ENCODE peak calls at places on chromosomes 12 and 14, in four cellular contexts. One of them, this sample, is unnamed. For H3K27me3, the result is how much of the 10 kb centered on the place peaks cover.

GRCh38 chr12:62250671-62251608 is 9.3 kb upstream of the USP15 start:
- DNase-seq in Peyer's patch: no peak
- DNase-seq in tibial artery: no peak
- DNase-seq in uterus: no peak
- DNase-seq in this sample: no peak

GRCh38 chr12:6638305-6638704 is 2.5 kb upstream of the LPAR5 start:
- DNase-seq in tibial artery: no peak
- DNase-seq in uterus: no peak
- DNase-seq in Peyer's patch: no peak
- DNase-seq in this sample: no peak

GRCh38 chr14:102697125-102697900 is 79.9 kb upstream of the TRAF3 start:
- DNase-seq in uterus: no peak
- DNase-seq in Peyer's patch: no peak
- DNase-seq in tibial artery: no peak
- DNase-seq in this sample: no peak

GRCh38 chr12:47987411-47988072 is 16.7 kb downstream of the COL2A1 start:
- DNase-seq in uterus: no peak
- DNase-seq in Peyer's patch: no peak
- DNase-seq in tibial artery: no peak
- DNase-seq in this sample: no peak

GRCh38 chr14:67674480-67675218 is at the start of gene VTI1B:
- DNase-seq in Peyer's patch: peak
- DNase-seq in tibial artery: peak
- DNase-seq in uterus: peak
- DNase-seq in this sample: peak

GRCh38 chr12:76078748-76079147 is 5.7 kb downstream of the NAP1L1 start:
- DNase-seq in uterus: no peak
- DNase-seq in Peyer's patch: no peak
- DNase-seq in tibial artery: no peak
- DNase-seq in this sample: no peak

GRCh38 chr12:70880744-70881143 is 39.8 kb downstream of the PTPRR start:
- DNase-seq in Peyer's patch: no peak
- DNase-seq in tibial artery: no peak
- DNase-seq in uterus: no peak
- DNase-seq in this sample: no peak

GRCh38 chr12:29317556-29318363 is 63.2 kb downstream of the ERGIC2 start:
- DNase-seq in uterus: no peak
- DNase-seq in Peyer's patch: no peak
- DNase-seq in tibial artery: no peak
- DNase-seq in this sample: peak

GRCh38 chr14:45238988-45239387 is 14.0 kb downstream of the MIS18BP1 start:
- DNase-seq in uterus: no peak
- DNase-seq in Peyer's patch: no peak
- DNase-seq in tibial artery: no peak
- DNase-seq in this sample: no peak

GRCh38 chr14:103116645-103117044 is 6.6 kb upstream of the TNFAIP2 start:
- DNase-seq in Peyer's patch: no peak
- DNase-seq in uterus: no peak
- DNase-seq in tibial artery: no peak
- DNase-seq in this sample: no peak

GRCh38 chr14:35378638-35379568 is 25.6 kb downstream of the NFKBIA start:
- DNase-seq in tibial artery: peak
- DNase-seq in Peyer's patch: no peak
- DNase-seq in uterus: no peak
- DNase-seq in this sample: no peak
- H3K27ac ChIP-seq in tibial artery: peak
- H3K27ac ChIP-seq in Peyer's patch: no peak
- H3K27ac ChIP-seq in uterus: no peak
- H3K27ac ChIP-seq in this sample: no peak

GRCh38 chr12:4274960-4275868 is 1.7 kb downstream of the CCND2 start:
- DNase-seq in uterus: peak
- DNase-seq in tibial artery: no peak
- DNase-seq in Peyer's patch: peak
- DNase-seq in this sample: no peak
- H3K27me3 ChIP-seq in uterus: under half
- H3K27me3 ChIP-seq in tibial artery: under half
- H3K27me3 ChIP-seq in Peyer's patch: under half
- H3K27me3 ChIP-seq in this sample: under half

GRCh38 chr12:85058339-85058738 is 22.2 kb downstream of the LRRIQ1 start:
- DNase-seq in uterus: no peak
- DNase-seq in Peyer's patch: no peak
- DNase-seq in tibial artery: no peak
- DNase-seq in this sample: no peak
- H3K27ac ChIP-seq in uterus: no peak
- H3K27ac ChIP-seq in Peyer's patch: no peak
- H3K27ac ChIP-seq in tibial artery: no peak
- H3K27ac ChIP-seq in this sample: no peak

DNA sequence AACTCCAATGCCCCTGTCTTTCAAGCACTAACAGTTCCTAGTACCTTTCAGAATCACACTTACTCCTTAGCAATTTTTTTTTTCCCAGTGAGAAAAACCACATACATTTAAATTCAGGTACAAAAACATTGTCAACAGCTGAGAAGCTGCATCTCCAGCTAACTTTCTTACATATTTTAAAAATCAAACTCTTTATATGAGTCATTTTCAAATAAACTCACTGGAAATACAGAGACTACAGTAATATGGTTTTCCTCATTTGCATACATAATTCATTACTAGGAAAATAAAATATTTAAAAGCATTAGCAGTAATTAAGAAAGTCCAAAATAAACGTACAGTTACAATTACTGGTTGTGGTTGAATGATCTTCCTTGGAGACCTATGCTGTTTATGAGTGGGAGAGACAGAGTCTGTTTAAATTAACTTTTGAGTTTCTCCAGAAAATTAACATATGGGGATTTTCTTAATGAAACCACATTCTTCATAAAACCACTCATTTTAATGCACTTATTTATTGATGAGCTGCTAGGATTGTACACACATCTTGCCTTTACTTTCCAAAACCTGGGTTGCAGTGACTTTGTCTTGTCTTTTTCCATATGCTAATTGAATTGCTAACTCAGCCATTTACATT is 9.8 kb downstream of the MUCL1 start:
- DNase-seq in Peyer's patch: no peak
- DNase-seq in uterus: no peak
- DNase-seq in tibial artery: no peak
- DNase-seq in this sample: no peak
- H3K27me3 ChIP-seq in Peyer's patch: under half
- H3K27me3 ChIP-seq in uterus: under half
- H3K27me3 ChIP-seq in tibial artery: under half
- H3K27me3 ChIP-seq in this sample: under half

GRCh38 chr14:54709867-54710266 is 142.9 kb downstream of the SAMD4A start:
- DNase-seq in Peyer's patch: no peak
- DNase-seq in uterus: no peak
- DNase-seq in tibial artery: no peak
- DNase-seq in this sample: no peak

GRCh38 chr14:54712371-54712998 is 145.6 kb downstream of the SAMD4A start:
- DNase-seq in tibial artery: peak
- DNase-seq in Peyer's patch: no peak
- DNase-seq in uterus: no peak
- DNase-seq in this sample: no peak

GRCh38 chr14:54709444-54709843 is 142.5 kb downstream of the SAMD4A start:
- DNase-seq in Peyer's patch: no peak
- DNase-seq in tibial artery: no peak
- DNase-seq in uterus: no peak
- DNase-seq in this sample: peak

GRCh38 chr14:54711812-54712211 is 144.9 kb downstream of the SAMD4A start:
- DNase-seq in Peyer's patch: no peak
- DNase-seq in uterus: no peak
- DNase-seq in tibial artery: no peak
- DNase-seq in this sample: peak

DNA sequence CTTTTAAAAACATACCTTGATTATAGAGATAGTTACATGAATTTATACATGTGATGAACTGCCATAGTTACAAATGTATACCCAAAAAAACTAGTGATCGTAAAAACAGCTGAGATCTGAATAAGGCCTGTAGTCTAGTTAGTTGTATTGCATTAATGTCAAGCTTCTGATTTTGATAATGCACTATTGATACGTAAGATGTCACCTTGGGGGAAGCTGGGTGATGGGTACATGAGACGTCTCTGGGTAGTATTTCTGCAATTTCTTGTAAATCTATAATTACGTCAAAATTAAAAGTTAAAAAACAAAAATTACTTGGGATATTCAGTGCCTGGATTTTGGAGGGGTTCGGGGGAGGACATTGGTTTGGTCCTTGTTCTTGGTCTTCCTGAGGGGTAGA is 144.4 kb downstream of the SAMD4A start:
- DNase-seq in Peyer's patch: no peak
- DNase-seq in tibial artery: no peak
- DNase-seq in uterus: no peak
- DNase-seq in this sample: no peak
- H3K27ac ChIP-seq in Peyer's patch: peak
- H3K27ac ChIP-seq in tibial artery: peak
- H3K27ac ChIP-seq in uterus: peak
- H3K27ac ChIP-seq in this sample: no peak